ENCODE peak calls at places on chromosomes 5 and 9, in nine cellular contexts. L, Y, B, E, A, U, W, P and N are unnamed samples.

GRCh38 chr9:18018241-18018640 is 439.4 kb downstream of the SH3GL2 start:
- DNase-seq in L (no peak), Y (no peak), B (no peak), E (no peak), A (no peak), U (no peak), W (no peak), P (no peak), N (no peak)

GRCh38 chr9:103789686-103790085 is 304.4 kb upstream of the SMC2 start:
- DNase-seq in L (no peak), Y (no peak), B (no peak), E (no peak), A (no peak), U (peak), W (no peak), P (no peak), N (no peak)

GRCh38 chr9:136213733-136214132 is 8.8 kb upstream of the LHX3 start:
- DNase-seq in L (no peak), Y (no peak), B (no peak), E (no peak), A (no peak), U (no peak), W (no peak), P (no peak), N (no peak)

GRCh38 chr9:35905912-35906679 is at the start of gene HRCT1:
- DNase-seq in L (peak), Y (peak), B (no peak), E (peak), A (no peak), U (peak), W (peak), P (no peak), N (peak)

GRCh38 chr5:125484272-125485002 is 738.0 kb upstream of the ZNF608 start:
- DNase-seq in L (peak), Y (peak), B (no peak), E (peak), A (no peak), U (peak), W (peak), P (no peak), N (peak)

GRCh38 chr9:38434833-38435232 is 10.6 kb upstream of the IGFBPL1 start:
- DNase-seq in L (no peak), Y (no peak), B (no peak), E (no peak), A (no peak), U (no peak), W (no peak), P (no peak), N (no peak)

GRCh38 chr5:79666758-79667157 is 22.9 kb upstream of the CMYA5 start:
- DNase-seq in L (no peak), Y (no peak), B (no peak), E (no peak), A (no peak), U (no peak), W (no peak), P (no peak), N (peak)

GRCh38 chr5:132853790-132854189 is 12.5 kb downstream of the GDF9 start:
- DNase-seq in L (no peak), Y (no peak), B (no peak), E (no peak), A (no peak), U (no peak), W (no peak), P (no peak), N (no peak)